ENCODE peak calls at places on chromosomes 1 and 21, in six cellular contexts. Y, U, F, H, T and D are unnamed samples.

GRCh38 chr1:84762664-84763063 is 72.4 kb upstream of the SSX2IP start:
- DNase-seq in F (peak; percentile 51), T (no peak), Y (no peak), H (no peak), U (no peak), D (no peak)

GRCh38 chr1:234845097-234845660 is 235.2 kb upstream of the IRF2BP2 start:
- DNase-seq in H (no peak), Y (no peak), U (no peak), T (no peak), F (no peak), D (no peak)

GRCh38 chr1:247111259-247111635 is 7.1 kb upstream of the ZNF669 start:
- DNase-seq in Y (no peak), F (no peak), H (no peak), U (no peak), T (no peak), D (no peak)

GRCh38 chr1:164712131-164713031 is 153.4 kb downstream of the PBX1 start:
- DNase-seq in H (no peak), Y (peak; percentile 27), T (no peak), F (no peak), U (no peak), D (no peak)

GRCh38 chr1:11885922-11886321 is 27.2 kb upstream of the NPPB start:
- DNase-seq in H (no peak), T (no peak), U (no peak), F (no peak), Y (no peak), D (no peak)

GRCh38 chr1:236476019-236476418 is 47.8 kb upstream of the LGALS8 start:
- DNase-seq in Y (no peak), T (no peak), F (no peak), U (no peak), H (no peak), D (no peak)

GRCh38 chr1:159934136-159935039 is 9.1 kb upstream of the TAGLN2 start:
- DNase-seq in Y (no peak), F (no peak), T (no peak), H (no peak), U (no peak), D (no peak)

GRCh38 chr1:220577926-220578325 is 50.0 kb downstream of the MARK1 start:
- DNase-seq in U (no peak), F (no peak), H (no peak), T (no peak), Y (no peak), D (no peak)

GRCh38 chr1:98556521-98557158 is 104.9 kb upstream of the SNX7 start:
- DNase-seq in U (no peak), F (peak; percentile 45), H (peak; percentile 2), Y (peak; percentile 22), T (no peak), D (no peak)

GRCh38 chr1:175543447-175543846 is 199.9 kb downstream of the TNR start:
- DNase-seq in U (no peak), Y (no peak), T (no peak), F (no peak), H (no peak), D (no peak)

GRCh38 chr1:197696372-197696771 is 78.9 kb downstream of the DENND1B start:
- DNase-seq in H (no peak), T (no peak), F (peak; percentile 46), U (no peak), Y (peak; percentile 59), D (peak; percentile 20)

GRCh38 chr1:192573499-192573898 is 2.1 kb upstream of the RGS1 start:
- DNase-seq in H (no peak), F (peak; percentile 54), T (no peak), Y (peak; percentile 82), U (no peak), D (no peak)

GRCh38 chr1:172719694-172720138 is 60.8 kb downstream of the FASLG start:
- DNase-seq in H (no peak), T (peak; percentile 24), Y (peak; percentile 57), U (no peak), F (peak; percentile 78), D (no peak)

GRCh38 chr1:3827813-3828307 is 29.2 kb downstream of the CEP104 start:
- DNase-seq in Y (peak; percentile 42), U (no peak), F (no peak), H (no peak), T (no peak), D (peak; percentile 26)

GRCh38 chr1:237220243-237220642 is 178.3 kb downstream of the RYR2 start:
- DNase-seq in F (peak; percentile 1), Y (no peak), U (no peak), T (no peak), H (no peak), D (no peak)

GRCh38 chr1:62194651-62195282 is at the start of gene L1TD1:
- DNase-seq in Y (no peak), T (no peak), F (no peak), U (no peak), H (no peak), D (no peak)

GRCh38 chr21:38993561-38993960 is 187.8 kb downstream of the ETS2 start:
- DNase-seq in T (peak; percentile 76), U (peak; percentile 37), H (no peak), F (peak; percentile 98), Y (peak; percentile 92), D (peak; percentile 90)

GRCh38 chr1:210372491-210372890 is 43.8 kb downstream of the HHAT start:
- DNase-seq in F (no peak), H (peak; percentile 2), U (no peak), T (no peak), Y (no peak), D (no peak)

GRCh38 chr1:78079580-78079979 is 33.8 kb downstream of the GIPC2 start:
- DNase-seq in T (no peak), F (peak; percentile 38), Y (peak; percentile 37), U (no peak), H (no peak), D (peak; percentile 16)

GRCh38 chr1:206685749-206686485 is 1.2 kb downstream of the MAPKAPK2 start:
- DNase-seq in Y (peak; percentile 80), F (peak; percentile 75), T (peak; percentile 47), H (no peak), U (peak; percentile 45), D (no peak)

DNA sequence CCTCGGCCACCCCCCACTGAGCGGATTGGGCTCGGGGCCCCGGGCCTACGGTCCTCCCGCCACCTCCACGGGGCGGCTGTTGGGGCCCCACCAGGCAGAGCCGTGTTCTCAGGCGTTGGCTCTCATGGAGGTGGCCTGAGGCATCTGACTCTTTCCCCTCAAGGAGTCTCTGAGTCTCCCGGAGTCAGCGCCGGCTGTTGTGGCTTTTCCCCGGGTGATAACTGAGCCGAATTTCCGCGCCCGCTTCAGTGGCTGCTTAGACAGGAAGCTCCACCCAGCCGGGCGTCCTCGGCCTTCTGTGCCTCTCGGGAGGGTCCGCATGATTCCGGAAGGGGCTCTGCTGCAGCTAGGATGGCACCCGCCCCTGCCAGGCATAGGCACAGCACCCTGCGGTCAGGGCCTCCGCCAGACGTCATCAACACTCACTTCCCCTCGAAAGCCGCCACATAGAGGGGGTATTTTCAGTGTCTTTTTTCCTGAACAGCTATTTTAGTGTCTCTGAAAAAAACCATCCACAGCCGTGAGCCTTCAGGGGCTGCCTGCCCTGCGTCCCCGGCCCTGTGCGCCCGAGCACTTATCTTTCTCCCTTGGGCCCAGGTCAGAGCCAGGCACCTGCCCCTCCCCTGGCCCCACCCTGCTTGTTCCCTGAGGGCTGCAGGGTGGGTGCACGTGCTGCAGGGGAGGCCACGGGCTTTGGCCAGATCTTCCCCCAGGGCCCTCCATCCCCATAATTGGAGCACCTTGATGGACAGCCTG is 72.9 kb downstream of the SKI start:
- DNase-seq in H (no peak), F (peak; percentile 72), U (peak; percentile 97), T (peak; percentile 82), Y (peak; percentile 67), D (no peak)
- H3K4me3 ChIP-seq in H (no peak overlapping the region), F (peak overlapping the region; percentile 7), U (peak overlapping the region; percentile 37), T (peak overlapping the region; percentile 24), Y (no peak overlapping the region), D (no peak overlapping the region)

GRCh38 chr1:215767761-215768160 is 200.7 kb downstream of the KCTD3 start:
- DNase-seq in T (no peak), H (no peak), F (no peak), U (no peak), Y (no peak), D (no peak)
- TF ChIP-seq CTCF in T (no peak), H (no peak), F (no peak), U (no peak), Y (no peak), D (no peak)

GRCh38 chr1:2633401-2633935 is 652 bp upstream of the MMEL1 start:
- DNase-seq in Y (no peak), H (no peak), T (no peak), F (no peak), U (no peak), D (no peak)

GRCh38 chr1:2633936-2634491 is 1.2 kb upstream of the MMEL1 start:
- DNase-seq in H (no peak), Y (no peak), F (no peak), U (no peak), T (no peak), D (no peak)

GRCh38 chr1:2631136-2632050 is 1.4 kb downstream of the MMEL1 start:
- DNase-seq in T (no peak), Y (no peak), U (no peak), H (no peak), F (no peak), D (no peak)

GRCh38 chr1:2632051-2632430 is 775 bp downstream of the MMEL1 start:
- DNase-seq in F (no peak), U (no peak), H (no peak), Y (no peak), T (no peak), D (no peak)

GRCh38 chr1:2632561-2633361 is at the start of gene MMEL1:
- DNase-seq in H (no peak), Y (no peak), U (no peak), T (no peak), F (no peak), D (no peak)
- H3K4me3 ChIP-seq in H (no peak within 1 kb of the TSS), Y (no peak within 1 kb of the TSS), U (peak within 1 kb of the TSS; percentile 28), T (no peak within 1 kb of the TSS), F (no peak within 1 kb of the TSS), D (no peak within 1 kb of the TSS)

GRCh38 chr1:145823565-145824498 is at the start of the genes POLR3C and RNF115:
- DNase-seq in T (peak; percentile 81), Y (peak; percentile 90), U (peak; percentile 89), F (peak; percentile 93), H (no peak), D (peak; percentile 46)
- TF ChIP-seq CTCF in T (no peak), Y (no peak), U (no peak), F (no peak), H (no peak), D (no peak)

DNA sequence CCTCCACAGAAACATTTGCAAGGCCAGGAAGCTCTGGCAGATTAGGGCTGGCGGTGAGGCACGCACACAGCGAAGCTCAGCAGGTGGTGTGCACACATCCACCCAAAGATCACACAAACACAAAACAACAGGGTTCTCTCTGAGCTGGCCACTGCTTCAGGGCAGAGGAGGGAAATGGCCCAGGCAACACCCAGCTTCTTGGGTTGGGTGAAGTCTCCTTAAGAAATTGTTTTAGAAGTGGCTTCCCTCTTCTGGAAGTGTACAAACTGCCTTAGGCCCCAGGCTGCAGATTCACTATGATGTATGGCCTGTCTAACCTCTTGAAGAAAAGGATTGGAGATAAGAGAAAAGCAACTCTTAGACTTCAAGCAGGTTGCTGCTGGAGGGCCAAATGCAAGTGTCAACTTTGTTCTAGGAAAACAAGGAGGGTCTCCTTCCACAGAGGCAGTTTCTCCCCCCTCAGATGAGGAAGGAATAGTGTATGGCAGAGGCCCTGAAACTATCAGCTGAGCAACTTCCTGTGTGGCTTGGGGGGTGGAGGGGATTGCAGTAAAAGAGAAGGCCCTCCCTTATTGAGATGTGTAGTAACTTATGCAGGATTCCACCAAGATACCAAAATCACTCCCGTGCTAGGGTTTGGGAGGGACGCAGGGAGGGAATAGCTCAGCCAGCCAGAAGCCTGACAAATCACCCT is 2.1 kb downstream of the RCSD1 start:
- DNase-seq in T (no peak), F (peak; percentile 49), H (no peak), U (peak; percentile 76), Y (no peak), D (no peak)
- H3K4me3 ChIP-seq in T (peak overlapping the region; percentile 68), F (no peak overlapping the region), H (no peak overlapping the region), U (peak overlapping the region; percentile 78), Y (no peak overlapping the region), D (no peak overlapping the region)